ENCODE peak calls at places on chromosome 1, in four cellular contexts. One of them, this sample, is unnamed.

GRCh38 chr1:198496216-198497143 is 44.0 kb downstream of the ATP6V1G3 start:
- DNase-seq in CD8-positive, alpha-beta memory T cell: no peak
- DNase-seq in Right ventricle myocardium superior: no peak
- DNase-seq in NB4: no peak
- DNase-seq in this sample: no peak

GRCh38 chr1:2555634-2556276 is 416 bp upstream of the TNFRSF14 start:
- DNase-seq in Right ventricle myocardium superior: peak; percentile 88
- DNase-seq in CD8-positive, alpha-beta memory T cell: peak; percentile 74
- DNase-seq in NB4: peak; percentile 95
- DNase-seq in this sample: peak; percentile 92

GRCh38 chr1:241716915-241717651 is 65.0 kb downstream of the WDR64 start:
- DNase-seq in Right ventricle myocardium superior: no peak
- DNase-seq in NB4: no peak
- DNase-seq in CD8-positive, alpha-beta memory T cell: peak; percentile 57
- DNase-seq in this sample: no peak

GRCh38 chr1:96927125-96927524 is 205.5 kb downstream of the PTBP2 start:
- DNase-seq in CD8-positive, alpha-beta memory T cell: no peak
- DNase-seq in NB4: no peak
- DNase-seq in Right ventricle myocardium superior: no peak
- DNase-seq in this sample: no peak

GRCh38 chr1:205714906-205715246 is 34.6 kb upstream of the SLC45A3 start:
- DNase-seq in NB4: no peak
- DNase-seq in Right ventricle myocardium superior: no peak
- DNase-seq in CD8-positive, alpha-beta memory T cell: no peak
- DNase-seq in this sample: no peak

GRCh38 chr1:53381790-53382401 is 54.0 kb upstream of the LRP8 start:
- DNase-seq in NB4: no peak
- DNase-seq in CD8-positive, alpha-beta memory T cell: no peak
- DNase-seq in Right ventricle myocardium superior: no peak
- DNase-seq in this sample: no peak

GRCh38 chr1:232432313-232432712 is 197.6 kb downstream of the SIPA1L2 start:
- DNase-seq in CD8-positive, alpha-beta memory T cell: no peak
- DNase-seq in NB4: no peak
- DNase-seq in Right ventricle myocardium superior: peak; percentile 59
- DNase-seq in this sample: no peak

GRCh38 chr1:206923009-206923960 is 1.5 kb upstream of the FCMR start:
- DNase-seq in NB4: peak; percentile 24
- DNase-seq in CD8-positive, alpha-beta memory T cell: peak; percentile 90
- DNase-seq in Right ventricle myocardium superior: no peak
- DNase-seq in this sample: no peak

GRCh38 chr1:68429233-68429804 is 20.4 kb downstream of the RPE65 start:
- DNase-seq in Right ventricle myocardium superior: no peak
- DNase-seq in CD8-positive, alpha-beta memory T cell: no peak
- DNase-seq in NB4: no peak
- DNase-seq in this sample: no peak

GRCh38 chr1:53368314-53369033 is 40.6 kb upstream of the LRP8 start:
- DNase-seq in CD8-positive, alpha-beta memory T cell: no peak
- DNase-seq in NB4: no peak
- DNase-seq in Right ventricle myocardium superior: peak; percentile 67
- DNase-seq in this sample: peak; percentile 72

GRCh38 chr1:33466159-33466558 is 6.3 kb upstream of the ZSCAN20 start:
- DNase-seq in NB4: no peak
- DNase-seq in CD8-positive, alpha-beta memory T cell: no peak
- DNase-seq in Right ventricle myocardium superior: no peak
- DNase-seq in this sample: no peak

GRCh38 chr1:63107066-63107465 is 215.3 kb upstream of the FOXD3 start:
- DNase-seq in NB4: no peak
- DNase-seq in Right ventricle myocardium superior: no peak
- DNase-seq in CD8-positive, alpha-beta memory T cell: no peak
- DNase-seq in this sample: no peak

GRCh38 chr1:207152792-207153434 is 48.9 kb downstream of the C4BPA start:
- DNase-seq in NB4: no peak
- DNase-seq in Right ventricle myocardium superior: no peak
- DNase-seq in CD8-positive, alpha-beta memory T cell: no peak
- DNase-seq in this sample: no peak

This sample was measured in right cardiac atrium.